ENCODE peak calls at places on chromosomes 16 and 17, in seven cellular contexts. E, V, W, H, O, F and B are unnamed samples.

GRCh38 chr16:8026450-8026849 is 563.9 kb downstream of the TMEM114 start:
- DNase-seq in H (no peak), F (no peak), V (no peak), W (peak), E (no peak), O (no peak), B (no peak)

GRCh38 chr16:88685156-88686061 is 898 bp downstream of the SNAI3 start:
- DNase-seq in H (no peak), V (peak), E (no peak), W (no peak), O (no peak), F (peak), B (no peak)

GRCh38 chr17:33464669-33465275 is 171.7 kb upstream of the ASIC2 start:
- DNase-seq in E (no peak), H (no peak), W (peak), F (no peak), O (no peak), V (no peak), B (no peak)

GRCh38 chr16:19938536-19938935 is 53.9 kb upstream of the GPRC5B start:
- DNase-seq in V (no peak), O (no peak), H (no peak), E (no peak), F (no peak), W (no peak), B (no peak)

GRCh38 chr16:85004587-85005205 is 6.6 kb downstream of the ZDHHC7 start:
- DNase-seq in H (no peak), V (peak), W (no peak), O (no peak), E (peak), F (peak), B (peak)

GRCh38 chr16:4320030-4320429 is 4.2 kb downstream of the GLIS2 start:
- DNase-seq in W (no peak), V (no peak), H (no peak), F (no peak), O (no peak), E (no peak), B (no peak)

GRCh38 chr16:62870554-62870953 is 834.3 kb upstream of the CDH8 start:
- DNase-seq in O (no peak), H (no peak), F (no peak), W (no peak), E (no peak), V (no peak), B (no peak)

GRCh38 chr17:76716834-76717205 is 6.1 kb upstream of the MXRA7 start:
- DNase-seq in W (no peak), O (no peak), V (no peak), H (no peak), F (peak), E (peak), B (no peak)

GRCh38 chr17:28646039-28646754 is 1.2 kb upstream of the BLTP2 start:
- DNase-seq in H (no peak), F (no peak), W (no peak), V (no peak), E (no peak), O (no peak), B (no peak)

GRCh38 chr17:32156656-32157055 is 14.4 kb downstream of the RHOT1 start:
- DNase-seq in E (no peak), V (no peak), O (no peak), F (no peak), H (no peak), W (no peak), B (no peak)

GRCh38 chr16:34803683-34804416 is 1344.4 kb downstream of the TP53TG3F start:
- DNase-seq in W (no peak), H (no peak), E (no peak), F (no peak), V (no peak), O (no peak), B (no peak)

GRCh38 chr16:89504061-89504460 is 4.1 kb upstream of the SPG7 start:
- DNase-seq in F (no peak), E (no peak), O (no peak), W (no peak), H (no peak), V (no peak), B (no peak)

GRCh38 chr17:28340374-28340773 is 4.8 kb downstream of the TNFAIP1 start:
- DNase-seq in V (no peak), H (no peak), E (no peak), W (no peak), O (no peak), F (no peak), B (no peak)

GRCh38 chr17:77164483-77165030 is 23.8 kb downstream of the SEC14L1 start:
- DNase-seq in H (no peak), E (no peak), W (no peak), V (no peak), O (no peak), F (no peak), B (no peak)

GRCh38 chr17:80408872-80409271 is 6.1 kb upstream of the ENDOV start:
- DNase-seq in F (peak), V (no peak), H (no peak), W (no peak), E (no peak), O (no peak), B (no peak)

GRCh38 chr16:72808754-72809153 is 239.2 kb downstream of the ZFHX3 start:
- DNase-seq in V (no peak), H (no peak), E (no peak), O (no peak), W (no peak), F (no peak), B (no peak)

GRCh38 chr16:58582971-58583765 is 46.5 kb downstream of the CNOT1 start:
- DNase-seq in E (no peak), V (no peak), H (no peak), W (no peak), O (no peak), F (peak), B (no peak)

GRCh38 chr16:52861614-52862022 is 191.1 kb downstream of the CHD9NB start:
- DNase-seq in W (peak), O (no peak), E (no peak), H (no peak), F (peak), V (no peak), B (no peak)

GRCh38 chr16:383326-384020 is 1.7 kb upstream of the PGAP6 start:
- DNase-seq in W (peak), F (no peak), E (no peak), V (peak), H (no peak), O (no peak), B (no peak)

GRCh38 chr16:48231675-48232214 is 12.4 kb upstream of the LONP2 start:
- DNase-seq in O (no peak), F (peak), H (no peak), V (no peak), W (peak), E (no peak), B (no peak)

GRCh38 chr17:44502598-44503079 is 567 bp downstream of the GPATCH8 start:
- DNase-seq in O (no peak), W (no peak), V (no peak), H (no peak), E (no peak), F (no peak), B (no peak)

GRCh38 chr17:74287203-74287602 is 13.2 kb downstream of the DNAI2 start:
- DNase-seq in W (no peak), V (no peak), E (no peak), F (no peak), O (no peak), H (no peak), B (no peak)

GRCh38 chr17:56540791-56541190 is 52.7 kb upstream of the NOG start:
- DNase-seq in O (no peak), W (peak), F (no peak), V (no peak), H (no peak), E (no peak), B (no peak)

GRCh38 chr16:68283840-68284595 is 19.7 kb downstream of the SLC7A6 start:
- DNase-seq in E (no peak), W (peak), H (peak), V (no peak), O (no peak), F (no peak), B (no peak)

GRCh38 chr16:10581507-10581906 is 1.1 kb upstream of the EMP2 start:
- DNase-seq in E (no peak), W (no peak), V (no peak), F (no peak), H (no peak), O (no peak), B (no peak)

GRCh38 chr16:48003226-48003907 is 152.4 kb downstream of the ABCC12 start:
- DNase-seq in W (no peak), E (no peak), H (no peak), O (no peak), V (no peak), F (no peak), B (no peak)

GRCh38 chr17:73357318-73357717 is 45.5 kb upstream of the CDC42EP4 start:
- DNase-seq in H (no peak), O (no peak), E (no peak), W (no peak), F (no peak), V (no peak), B (no peak)

GRCh38 chr17:80948091-80948960 is 43.3 kb upstream of the CHMP6 start:
- DNase-seq in H (no peak), E (no peak), F (no peak), W (no peak), O (no peak), V (peak), B (no peak)

GRCh38 chr16:12675852-12676251 is 127.8 kb downstream of the CPPED1 start:
- DNase-seq in H (no peak), W (no peak), O (no peak), E (no peak), V (no peak), F (peak), B (no peak)

GRCh38 chr16:11675561-11676511 is 7.6 kb downstream of the SNN start:
- DNase-seq in O (no peak), E (no peak), W (no peak), F (no peak), V (no peak), H (peak), B (no peak)

GRCh38 chr17:15418781-15419180 is 48.6 kb downstream of the CDRT4 start:
- DNase-seq in O (no peak), E (no peak), W (no peak), V (no peak), F (no peak), H (no peak), B (no peak)

GRCh38 chr17:30113213-30113612 is 3.4 kb upstream of the NSRP1 start:
- DNase-seq in E (no peak), F (no peak), W (no peak), V (no peak), O (no peak), H (no peak), B (no peak)

GRCh38 chr16:88566158-88566557 is 4.0 kb upstream of the ZC3H18 start:
- DNase-seq in V (no peak), O (no peak), W (no peak), H (no peak), F (peak), E (peak), B (no peak)

GRCh38 chr17:74758846-74759163 is 10.4 kb downstream of the NHERF1 start:
- DNase-seq in W (no peak), E (no peak), O (peak), F (no peak), H (no peak), V (no peak), B (no peak)

GRCh38 chr17:7416323-7416722 is 3.8 kb upstream of the SPEM1 start:
- DNase-seq in W (no peak), O (no peak), F (no peak), H (no peak), E (no peak), V (no peak), B (no peak)

GRCh38 chr17:82593590-82594087 is 54.6 kb downstream of the WDR45B start:
- DNase-seq in F (no peak), V (peak), W (no peak), O (no peak), H (no peak), E (no peak), B (no peak)

GRCh38 chr17:47905221-47905733 is 9.2 kb downstream of the SP2 start:
- DNase-seq in W (peak), O (no peak), V (peak), H (peak), F (peak), E (peak), B (peak)
- TF ChIP-seq CTCF in W (no peak), O (no peak), V (no peak), H (no peak), F (peak), E (no peak), B (no peak)

DNA sequence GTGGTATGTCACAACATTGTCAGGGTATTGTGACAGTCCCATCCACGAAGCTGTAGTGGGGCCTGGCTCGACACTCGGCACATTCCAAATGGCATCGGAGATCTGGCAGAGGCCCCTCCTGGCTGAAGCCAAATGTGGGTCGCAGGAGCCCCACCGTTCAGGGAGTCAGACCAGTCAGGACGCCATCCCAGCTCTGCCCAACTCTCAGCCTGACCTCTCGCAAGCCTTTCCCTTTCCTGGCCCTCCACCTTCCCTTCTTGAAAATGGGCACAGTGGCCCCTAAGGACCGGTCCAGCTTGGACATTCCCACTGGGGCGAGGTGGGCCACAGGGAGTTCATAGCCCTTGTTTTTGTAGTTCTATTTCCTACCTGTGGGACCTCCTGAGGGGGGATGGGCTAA is 1.6 kb downstream of the NATD1 start:
- DNase-seq in H (no peak), V (no peak), F (no peak), O (no peak), E (no peak), W (no peak), B (no peak)
- H3K4me3 ChIP-seq in H (peak), V (peak), F (no peak), O (no peak), E (peak), W (no peak), B (peak)

DNA sequence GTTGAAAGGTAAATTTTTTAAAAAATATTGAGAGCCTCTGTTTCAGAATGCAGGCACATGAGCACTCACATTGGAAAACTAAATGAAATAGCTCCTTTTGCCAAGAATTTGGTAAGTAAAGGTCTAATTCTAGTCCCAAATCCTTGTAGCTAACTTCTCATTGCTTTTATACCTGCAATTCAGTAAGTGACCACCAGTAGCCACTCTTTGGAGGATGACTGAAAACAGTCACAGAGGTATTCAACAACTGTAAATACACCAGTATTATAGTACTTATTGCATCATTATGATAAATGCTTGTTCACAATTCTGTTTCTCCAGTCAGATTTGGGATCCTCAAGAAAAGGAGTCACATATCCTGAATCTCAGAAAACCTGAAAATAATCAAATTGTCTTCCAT is 562.4 kb upstream of the CDH11 start:
- DNase-seq in F (no peak), V (no peak), W (no peak), H (no peak), O (no peak), E (no peak), B (no peak)
- TF ChIP-seq CTCF in F (peak), V (no peak), W (peak), H (no peak), O (no peak), E (no peak), B (no peak)

GRCh38 chr17:10804546-10804945 is 647 bp upstream of the TMEM238L start:
- DNase-seq in H (no peak), W (no peak), V (no peak), O (no peak), E (no peak), F (no peak), B (no peak)

GRCh38 chr17:10803350-10803749 is 549 bp downstream of the TMEM238L start:
- DNase-seq in V (no peak), W (no peak), H (no peak), F (no peak), O (no peak), E (no peak), B (no peak)

GRCh38 chr17:10802487-10803284 is 1.2 kb downstream of the TMEM238L start:
- DNase-seq in W (no peak), H (no peak), V (no peak), F (no peak), O (no peak), E (no peak), B (no peak)

GRCh38 chr17:10805911-10806310 is 2.0 kb upstream of the TMEM238L start:
- DNase-seq in W (no peak), E (no peak), H (no peak), O (no peak), V (no peak), F (no peak), B (no peak)

DNA sequence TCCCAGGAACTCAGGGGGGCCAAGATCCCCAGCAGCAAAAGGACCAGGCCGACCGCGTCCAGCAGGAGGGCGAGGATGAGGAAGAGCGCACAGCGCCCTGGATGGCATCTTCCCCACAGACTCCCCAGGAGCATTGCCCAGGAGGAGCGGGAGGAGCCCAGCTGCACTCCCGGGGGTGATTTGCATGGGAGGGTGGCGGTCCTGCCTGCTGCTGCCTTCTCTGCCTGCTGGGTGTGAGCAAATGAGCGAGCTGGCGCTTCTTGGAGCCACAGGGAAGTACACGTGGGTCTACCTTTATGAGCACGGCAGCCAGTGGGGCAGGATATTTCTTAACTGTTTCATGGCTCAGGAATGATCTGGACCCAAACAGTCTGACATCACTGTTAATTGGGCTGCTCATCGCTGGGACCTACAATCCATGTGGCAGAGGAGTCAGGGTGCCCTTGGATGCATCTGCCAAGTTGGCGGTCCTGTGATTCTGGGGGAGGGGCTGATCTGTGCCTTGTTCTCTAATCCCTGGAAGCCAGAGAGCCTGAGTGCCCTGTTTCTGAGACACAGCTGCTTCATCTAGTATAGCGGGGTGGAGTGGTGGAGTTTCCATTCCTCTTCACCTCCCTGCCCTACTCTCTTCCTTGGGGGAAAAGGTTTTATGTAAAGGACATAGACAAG is at the start of gene TMEM238L:
- DNase-seq in H (no peak), W (no peak), E (no peak), O (no peak), F (no peak), V (no peak), B (no peak)
- H3K4me3 ChIP-seq in H (no peak), W (no peak), E (no peak), O (no peak), F (no peak), V (no peak), B (no peak)

DNA sequence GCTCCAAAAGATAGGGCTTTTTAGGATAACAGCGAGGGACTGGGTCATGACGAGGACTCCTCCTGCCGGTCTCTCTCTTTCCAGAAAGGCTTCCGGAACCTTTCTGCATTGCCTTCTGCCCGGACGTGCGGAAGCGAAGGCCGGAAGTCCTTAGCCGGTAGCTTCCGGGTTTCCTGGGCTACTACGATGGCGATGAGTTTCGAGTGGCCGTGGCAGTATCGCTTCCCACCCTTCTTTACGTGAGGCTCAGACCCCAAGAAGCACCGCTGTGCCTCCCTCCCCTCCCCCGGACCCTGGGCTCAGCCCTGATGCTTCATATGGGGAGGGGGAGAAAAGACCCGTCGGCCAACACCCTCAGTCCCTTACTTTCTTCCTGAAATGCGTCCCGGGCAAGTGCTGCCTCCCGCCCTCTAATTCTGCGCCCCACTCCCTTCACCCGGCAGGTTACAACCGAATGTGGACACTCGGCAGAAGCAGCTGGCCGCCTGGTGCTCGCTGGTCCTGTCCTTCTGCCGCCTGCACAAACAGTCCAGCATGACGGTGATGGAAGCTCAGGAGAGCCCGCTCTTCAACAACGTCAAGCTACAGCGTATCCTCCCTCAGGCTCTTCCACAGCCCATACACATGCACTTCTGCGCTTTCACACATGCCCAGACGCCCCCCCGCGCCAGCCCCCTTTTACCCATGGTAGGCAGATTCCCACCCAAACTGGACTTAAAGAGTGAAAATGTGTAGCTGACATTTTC is at the start of gene VPS25:
- DNase-seq in H (peak), W (peak), E (peak), V (peak), O (peak), F (peak), B (no peak)
- TF ChIP-seq CTCF in H (no peak), W (peak), E (peak), V (peak), O (no peak), F (peak), B (no peak)

GRCh38 chr16:31134625-31135534 is 647 bp downstream of the PRSS8 start:
- DNase-seq in O (peak), W (peak), E (no peak), F (no peak), V (peak), H (no peak), B (no peak)

GRCh38 chr16:31135535-31136286 is at the start of gene PRSS8:
- DNase-seq in W (peak), V (peak), E (no peak), F (no peak), H (peak), O (no peak), B (no peak)

GRCh38 chr16:31132979-31133599 is 2.4 kb downstream of the PRSS8 start:
- DNase-seq in F (no peak), H (no peak), V (no peak), O (no peak), E (no peak), W (no peak), B (no peak)

GRCh38 chr16:31132303-31132978 is 3.1 kb downstream of the PRSS8 start:
- DNase-seq in H (no peak), O (no peak), E (no peak), V (no peak), F (no peak), W (no peak), B (no peak)

DNA sequence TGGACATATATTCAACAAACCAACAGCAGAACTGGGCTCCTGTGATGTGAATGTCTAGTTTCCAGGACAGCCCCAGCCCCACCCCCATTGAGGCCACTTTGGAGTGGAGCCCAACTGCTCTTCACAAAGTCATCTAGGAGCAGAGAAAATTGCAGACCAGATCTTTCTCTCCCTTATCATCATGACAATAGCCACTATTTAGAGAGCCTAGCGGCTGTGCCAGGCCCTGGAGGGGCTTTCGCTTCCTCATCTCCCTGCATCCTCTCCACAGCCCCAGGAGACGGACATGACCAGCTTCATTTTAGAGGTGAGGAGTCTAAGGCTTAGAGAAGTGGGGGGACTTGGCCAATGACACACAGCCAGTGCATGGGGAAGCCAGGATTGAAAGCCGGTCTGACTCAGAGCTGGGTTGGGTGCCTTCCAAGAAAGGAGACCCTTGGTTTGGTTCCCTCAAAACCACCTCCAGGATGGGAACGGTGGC is 1.4 kb downstream of the PRSS8 start:
- DNase-seq in H (no peak), E (no peak), W (no peak), F (no peak), V (no peak), O (peak), B (no peak)
- H3K4me3 ChIP-seq in H (no peak), E (no peak), W (no peak), F (no peak), V (peak), O (no peak), B (no peak)